ENCODE peak calls at places on chromosomes 5 and 9, in eight cellular contexts. B is adipocyte; R is neural progenitor cell; F is stimulated activated CD4-positive, alpha-beta T cell treated with anti-CD3 and anti-CD28 coated beads, Interleukin-12 subunit alpha, Interleukin-12 subunit beta, amount 100 ng/mL, for 4 hours; Q is activated T-cell treated with anti-CD3 and anti-CD28 coated beads for 1 hour; X is NCI-H1092 treated with DMSO at 0.1 percent for 48 hours; D is progenitor cell of endocrine pancreas; S is fibroblast of the conjunctiva. U is an unnamed sample.

GRCh38 chr5:179558912-179559279 is 8.5 kb downstream of the RUFY1 start:
- DNase-seq in B (peak), R (peak), F (no peak), Q (no peak), X (peak), D (peak), S (no peak), U (no peak)

GRCh38 chr9:87798276-87798833 is 72.4 kb downstream of the CTSL start:
- DNase-seq in B (no peak), R (no peak), F (no peak), Q (no peak), X (no peak), D (no peak), S (no peak), U (no peak)

GRCh38 chr9:112065781-112066606 is 109.1 kb downstream of the SUSD1 start:
- DNase-seq in B (peak), R (no peak), F (no peak), Q (no peak), X (no peak), D (no peak), S (no peak), U (no peak)

GRCh38 chr5:68999181-68999580 is 94.6 kb upstream of the SLC30A5 start:
- DNase-seq in B (no peak), R (no peak), F (no peak), Q (no peak), X (no peak), D (no peak), S (no peak), U (no peak)

GRCh38 chr5:912356-913091 is 19.8 kb downstream of the TRIP13 start:
- DNase-seq in B (no peak), R (peak), F (peak), Q (peak), X (no peak), D (no peak), S (peak), U (peak)

GRCh38 chr5:92969781-92970237 is 611.2 kb downstream of the NR2F1-AS1 start:
- DNase-seq in B (peak), R (no peak), F (no peak), Q (no peak), X (no peak), D (no peak), S (no peak), U (no peak)

GRCh38 chr9:82991684-82992083 is 71.3 kb downstream of the RASEF start:
- DNase-seq in B (no peak), R (no peak), F (no peak), Q (no peak), X (peak), D (no peak), S (no peak), U (no peak)

GRCh38 chr9:120856700-120857099 is 14.0 kb upstream of the PSMD5 start:
- DNase-seq in B (no peak), R (no peak), F (no peak), Q (no peak), X (peak), D (no peak), S (no peak), U (no peak)

GRCh38 chr9:71684566-71684965 is 83.7 kb downstream of the CEMIP2 start:
- DNase-seq in B (no peak), R (no peak), F (no peak), Q (no peak), X (no peak), D (no peak), S (no peak), U (no peak)

GRCh38 chr9:112820886-112821285 is 69.8 kb downstream of the SLC46A2 start:
- DNase-seq in B (peak), R (no peak), F (no peak), Q (no peak), X (no peak), D (no peak), S (peak), U (peak)

GRCh38 chr9:33157960-33158359 is 9.2 kb downstream of the B4GALT1 start:
- DNase-seq in B (peak), R (peak), F (no peak), Q (no peak), X (no peak), D (no peak), S (no peak), U (no peak)

GRCh38 chr5:36630201-36630968 is 24.0 kb downstream of the SLC1A3 start:
- DNase-seq in B (no peak), R (no peak), F (no peak), Q (no peak), X (no peak), D (no peak), S (no peak), U (no peak)

GRCh38 chr5:101904736-101905135 is 391.3 kb downstream of the SLCO4C1 start:
- DNase-seq in B (no peak), R (peak), F (no peak), Q (no peak), X (no peak), D (no peak), S (no peak), U (no peak)